ENCODE peak calls at places on chromosomes 11 and 22, in seven cellular contexts. S is mammary epithelial cell, Y is PC-3, W is K562, A is OCI-LY7, B is neural progenitor cell, N is GM23338. U is an unnamed sample. For H3K79me2 and H3K4me1, the result is how much of the 10 kb centered on the place peaks cover.

GRCh38 chr11:30281476-30282288 is 41.2 kb upstream of the ARL14EP start:
- DNase-seq in S (no peak), Y (no peak), W (no peak), A (no peak), B (no peak), N (no peak), U (no peak)

GRCh38 chr22:23251445-23252093 is 71.3 kb downstream of the BCR start:
- DNase-seq in S (peak), Y (peak), W (no peak), A (no peak), B (no peak), N (no peak), U (peak)

GRCh38 chr11:128336203-128336602 is 251.2 kb downstream of the ETS1 start:
- DNase-seq in S (no peak), Y (peak), W (no peak), A (no peak), B (no peak), N (no peak), U (peak)

GRCh38 chr22:22479116-22479515 is 29.4 kb downstream of the ZNF280B start:
- DNase-seq in S (no peak), Y (no peak), W (no peak), A (no peak), B (no peak), N (no peak), U (no peak)

GRCh38 chr22:34804588-34804987 is 261.4 kb upstream of the ISX start:
- DNase-seq in S (no peak), Y (no peak), W (peak), A (peak), B (peak), N (peak), U (no peak)

GRCh38 chr11:117488996-117489952 is 161.6 kb downstream of the CEP164 start:
- DNase-seq in S (no peak), Y (no peak), W (no peak), A (no peak), B (no peak), N (no peak), U (no peak)

GRCh38 chr11:111329306-111330204 is 31.2 kb downstream of the POU2AF3 start:
- DNase-seq in S (no peak), Y (no peak), W (no peak), A (no peak), B (no peak), N (no peak), U (no peak)

GRCh38 chr22:41479671-41480396 is 10.9 kb downstream of the ACO2 start:
- DNase-seq in S (no peak), Y (no peak), W (no peak), A (no peak), B (peak), N (peak), U (peak)

GRCh38 chr11:1445741-1446445 is 40.7 kb downstream of the MOB2 start:
- DNase-seq in S (no peak), Y (peak), W (no peak), A (no peak), B (peak), N (no peak), U (peak)

GRCh38 chr22:41862160-41862529 is 29.2 kb downstream of the SREBF2 start:
- DNase-seq in S (peak), Y (no peak), W (no peak), A (peak), B (no peak), N (no peak), U (no peak)

GRCh38 chr11:69292221-69292648 is 1.7 kb upstream of the MYEOV start:
- DNase-seq in S (no peak), Y (peak), W (peak), A (peak), B (peak), N (peak), U (peak)

GRCh38 chr11:50088231-50088630 is 55.6 kb downstream of the OR4C45 start:
- DNase-seq in S (peak), Y (peak), W (no peak), A (no peak), B (no peak), N (no peak), U (no peak)

GRCh38 chr11:133078591-133079179 is 453.6 kb downstream of the OPCML start:
- DNase-seq in S (peak), Y (peak), W (peak), A (peak), B (peak), N (peak), U (peak)

GRCh38 chr22:41197046-41197807 is 7.9 kb upstream of the L3MBTL2 start:
- DNase-seq in S (peak), Y (peak), W (peak), A (peak), B (peak), N (peak), U (peak)

GRCh38 chr11:69541501-69542313 is 60.2 kb downstream of the LINC01488 start:
- DNase-seq in S (no peak), Y (peak), W (no peak), A (no peak), B (no peak), N (no peak), U (peak)

GRCh38 chr11:44324222-44324621 is 14.3 kb upstream of the ALX4 start:
- DNase-seq in S (no peak), Y (no peak), W (no peak), A (no peak), B (no peak), N (no peak), U (no peak)

GRCh38 chr11:69831985-69832384 is 12.8 kb upstream of the FGF3 start:
- DNase-seq in S (no peak), Y (no peak), W (no peak), A (no peak), B (no peak), N (no peak), U (no peak)

GRCh38 chr11:112128483-112129121 is 35.3 kb downstream of the IL18 start:
- DNase-seq in S (peak), Y (peak), W (no peak), A (no peak), B (no peak), N (no peak), U (peak)

GRCh38 chr22:24514241-24515024 is 19.3 kb downstream of the UPB1 start:
- DNase-seq in S (no peak), Y (no peak), W (no peak), A (no peak), B (no peak), N (no peak), U (no peak)

GRCh38 chr22:19019029-19019678 is 83.1 kb upstream of the PRODH start:
- DNase-seq in S (no peak), Y (no peak), W (no peak), A (no peak), B (no peak), N (no peak), U (no peak)

GRCh38 chr11:58625826-58626460 is 3.5 kb downstream of the CNTF start:
- DNase-seq in S (peak), Y (peak), W (no peak), A (no peak), B (no peak), N (no peak), U (peak)

GRCh38 chr11:2699531-2700414 is at the start of gene KCNQ1OT1:
- DNase-seq in S (peak), Y (peak), W (peak), A (peak), B (peak), N (peak), U (peak)
- H3K79me2 ChIP-seq in S (under half), Y (under half), W (half or more), A (under half), B (under half), N (under half), U (under half)

GRCh38 chr22:39518124-39518786 is 2.1 kb upstream of the ATF4 start:
- DNase-seq in S (no peak), Y (no peak), W (no peak), A (no peak), B (no peak), N (no peak), U (peak)

GRCh38 chr22:39520874-39521857 is 804 bp downstream of the ATF4 start:
- DNase-seq in S (peak), Y (peak), W (peak), A (peak), B (peak), N (peak), U (peak)

GRCh38 chr22:39518996-39519680 is 1.2 kb upstream of the ATF4 start:
- DNase-seq in S (no peak), Y (peak), W (no peak), A (peak), B (peak), N (no peak), U (no peak)

GRCh38 chr22:39520054-39520873 is at the start of gene ATF4:
- DNase-seq in S (peak), Y (peak), W (peak), A (peak), B (peak), N (peak), U (peak)

GRCh38 chr22:39519681-39520053 is 695 bp upstream of the ATF4 start:
- DNase-seq in S (peak), Y (peak), W (no peak), A (peak), B (peak), N (peak), U (peak)
- H2AFZ ChIP-seq in S (peak), Y (peak), W (peak), A (peak), B (no peak), N (peak), U (peak)

DNA sequence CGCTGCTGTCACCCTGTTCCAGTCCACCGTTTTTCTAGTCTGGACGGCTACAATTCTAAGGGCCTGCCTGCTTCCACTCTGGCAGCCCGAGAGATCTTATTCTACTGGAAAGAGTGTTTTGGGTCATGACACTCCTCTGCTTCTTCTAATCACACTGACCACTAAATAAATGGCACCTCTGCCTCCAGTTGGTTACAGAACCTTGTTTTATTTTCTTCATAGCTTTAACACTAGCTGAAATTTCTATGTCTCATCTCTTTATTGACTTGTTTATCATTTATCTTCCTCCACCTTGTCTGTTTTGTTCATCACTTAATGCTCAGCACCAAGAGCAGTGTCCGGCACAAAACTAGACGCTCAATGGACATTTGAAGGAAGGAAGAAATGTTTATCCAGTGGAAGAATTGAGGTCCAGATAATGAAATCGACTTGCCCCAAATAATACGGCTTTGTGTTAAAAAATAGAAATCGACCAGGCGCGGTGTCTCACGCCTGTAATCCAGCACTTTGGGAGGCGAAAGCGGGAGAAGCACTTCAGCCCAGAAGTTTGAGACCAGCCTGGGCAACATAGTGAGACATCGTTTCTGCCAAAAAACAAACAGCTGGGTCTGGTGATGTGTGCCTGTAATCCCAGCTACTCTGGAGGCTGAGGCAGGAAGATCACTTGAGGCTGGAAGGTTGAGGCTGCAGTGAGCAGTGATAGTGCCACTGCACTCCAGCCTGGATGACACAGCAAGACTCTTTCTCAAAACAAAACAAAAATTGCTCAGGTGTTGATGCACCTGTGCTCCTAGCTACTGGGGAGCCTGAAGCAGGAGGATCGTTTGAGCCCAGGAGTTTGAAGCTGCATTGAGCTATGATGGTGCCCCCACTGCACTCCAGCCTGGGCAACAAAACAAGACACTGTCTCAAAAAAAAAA is 693 bp upstream of the PRR14L start:
- DNase-seq in S (no peak), Y (no peak), W (no peak), A (peak), B (no peak), N (no peak), U (no peak)
- H3K4me1 ChIP-seq in S (under half), Y (under half), W (under half), A (half or more), B (under half), N (under half), U (under half)

DNA sequence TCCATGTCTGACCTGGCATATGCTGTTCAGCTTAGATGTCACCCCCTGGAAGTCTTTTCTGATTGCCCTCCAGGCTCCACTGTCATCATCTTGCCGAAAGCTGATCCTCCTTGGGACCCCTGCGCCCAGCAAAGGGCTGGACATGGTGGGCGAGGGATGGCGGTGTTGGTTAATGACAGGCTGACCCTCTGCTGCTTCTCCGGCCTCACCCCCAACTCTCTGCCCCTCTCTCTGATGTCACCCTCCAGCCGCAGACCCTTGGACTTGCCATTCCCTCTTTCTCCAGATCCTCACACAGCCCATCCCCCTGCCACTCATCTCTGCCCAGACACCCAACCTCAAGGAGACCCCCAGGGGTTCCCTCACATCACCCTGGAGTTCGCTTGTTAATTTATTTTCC is 2.3 kb downstream of the EHBP1L1 start:
- DNase-seq in S (no peak), Y (no peak), W (no peak), A (no peak), B (no peak), N (no peak), U (no peak)
- H3K79me2 ChIP-seq in S (under half), Y (under half), W (under half), A (under half), B (under half), N (under half), U (under half)

U was measured in GM23248.